ENCODE peak calls at places on chromosomes 4 and X, in eight cellular contexts. One of them, this sample, is unnamed.

GRCh38 chrX:434946-435345 is 48.2 kb upstream of the PPP2R3B start:
- DNase-seq in stimulated activated naive CD8-positive, alpha-beta T cell treated with anti-CD3 and anti-CD28 coated beads, Interleukin-15, Interleukin-2, amounts not matched to agents 100 U/mL and 50 U/mL, for 24 hours: no peak
- DNase-seq in stimulated activated CD4-positive, alpha-beta T cell treated with anti-CD3 and anti-CD28 coated beads, Interleukin-12 subunit alpha, Interleukin-12 subunit beta, amount 100 ng/mL, for 24 hours: no peak
- DNase-seq in HL-60: no peak
- DNase-seq in activated T-cell treated with anti-CD3 and anti-CD28 coated beads, Interleukin-2, amount 50 U/mL, for 24 hours: no peak
- DNase-seq in A549: no peak
- DNase-seq in dermis blood vessel endothelial cell: no peak
- DNase-seq in D341Med: no peak
- DNase-seq in this sample: no peak

GRCh38 chrX:55451125-55451524 is 802 bp upstream of the MAGEH1 start:
- DNase-seq in stimulated activated naive CD8-positive, alpha-beta T cell treated with anti-CD3 and anti-CD28 coated beads, Interleukin-15, Interleukin-2, amounts not matched to agents 100 U/mL and 50 U/mL, for 24 hours: no peak
- DNase-seq in stimulated activated CD4-positive, alpha-beta T cell treated with anti-CD3 and anti-CD28 coated beads, Interleukin-12 subunit alpha, Interleukin-12 subunit beta, amount 100 ng/mL, for 24 hours: no peak
- DNase-seq in HL-60: no peak
- DNase-seq in activated T-cell treated with anti-CD3 and anti-CD28 coated beads, Interleukin-2, amount 50 U/mL, for 24 hours: no peak
- DNase-seq in A549: no peak
- DNase-seq in dermis blood vessel endothelial cell: no peak
- DNase-seq in D341Med: no peak
- DNase-seq in this sample: no peak

GRCh38 chr4:172547724-172548123 is 620.9 kb upstream of the GALNT7 start:
- DNase-seq in stimulated activated naive CD8-positive, alpha-beta T cell treated with anti-CD3 and anti-CD28 coated beads, Interleukin-15, Interleukin-2, amounts not matched to agents 100 U/mL and 50 U/mL, for 24 hours: no peak
- DNase-seq in stimulated activated CD4-positive, alpha-beta T cell treated with anti-CD3 and anti-CD28 coated beads, Interleukin-12 subunit alpha, Interleukin-12 subunit beta, amount 100 ng/mL, for 24 hours: no peak
- DNase-seq in HL-60: no peak
- DNase-seq in activated T-cell treated with anti-CD3 and anti-CD28 coated beads, Interleukin-2, amount 50 U/mL, for 24 hours: no peak
- DNase-seq in A549: peak
- DNase-seq in dermis blood vessel endothelial cell: no peak
- DNase-seq in D341Med: no peak
- DNase-seq in this sample: no peak

GRCh38 chr4:185564355-185564754 is 29.0 kb upstream of the PDLIM3 start:
- DNase-seq in stimulated activated naive CD8-positive, alpha-beta T cell treated with anti-CD3 and anti-CD28 coated beads, Interleukin-15, Interleukin-2, amounts not matched to agents 100 U/mL and 50 U/mL, for 24 hours: no peak
- DNase-seq in stimulated activated CD4-positive, alpha-beta T cell treated with anti-CD3 and anti-CD28 coated beads, Interleukin-12 subunit alpha, Interleukin-12 subunit beta, amount 100 ng/mL, for 24 hours: no peak
- DNase-seq in HL-60: no peak
- DNase-seq in activated T-cell treated with anti-CD3 and anti-CD28 coated beads, Interleukin-2, amount 50 U/mL, for 24 hours: no peak
- DNase-seq in A549: no peak
- DNase-seq in dermis blood vessel endothelial cell: no peak
- DNase-seq in D341Med: no peak
- DNase-seq in this sample: no peak

GRCh38 chr4:146550161-146550560 is 28.4 kb upstream of the SLC10A7 start:
- DNase-seq in stimulated activated naive CD8-positive, alpha-beta T cell treated with anti-CD3 and anti-CD28 coated beads, Interleukin-15, Interleukin-2, amounts not matched to agents 100 U/mL and 50 U/mL, for 24 hours: no peak
- DNase-seq in stimulated activated CD4-positive, alpha-beta T cell treated with anti-CD3 and anti-CD28 coated beads, Interleukin-12 subunit alpha, Interleukin-12 subunit beta, amount 100 ng/mL, for 24 hours: no peak
- DNase-seq in HL-60: peak
- DNase-seq in activated T-cell treated with anti-CD3 and anti-CD28 coated beads, Interleukin-2, amount 50 U/mL, for 24 hours: no peak
- DNase-seq in A549: no peak
- DNase-seq in dermis blood vessel endothelial cell: no peak
- DNase-seq in D341Med: no peak
- DNase-seq in this sample: no peak

GRCh38 chrX:47623540-47624027 is 3.9 kb upstream of the SYN1 start:
- DNase-seq in stimulated activated naive CD8-positive, alpha-beta T cell treated with anti-CD3 and anti-CD28 coated beads, Interleukin-15, Interleukin-2, amounts not matched to agents 100 U/mL and 50 U/mL, for 24 hours: peak
- DNase-seq in stimulated activated CD4-positive, alpha-beta T cell treated with anti-CD3 and anti-CD28 coated beads, Interleukin-12 subunit alpha, Interleukin-12 subunit beta, amount 100 ng/mL, for 24 hours: peak
- DNase-seq in HL-60: peak
- DNase-seq in activated T-cell treated with anti-CD3 and anti-CD28 coated beads, Interleukin-2, amount 50 U/mL, for 24 hours: peak
- DNase-seq in A549: peak
- DNase-seq in dermis blood vessel endothelial cell: peak
- DNase-seq in D341Med: peak
- DNase-seq in this sample: no peak

GRCh38 chr4:112140536-112140935 is 4.7 kb upstream of the FAM241A start:
- DNase-seq in stimulated activated naive CD8-positive, alpha-beta T cell treated with anti-CD3 and anti-CD28 coated beads, Interleukin-15, Interleukin-2, amounts not matched to agents 100 U/mL and 50 U/mL, for 24 hours: no peak
- DNase-seq in stimulated activated CD4-positive, alpha-beta T cell treated with anti-CD3 and anti-CD28 coated beads, Interleukin-12 subunit alpha, Interleukin-12 subunit beta, amount 100 ng/mL, for 24 hours: no peak
- DNase-seq in HL-60: no peak
- DNase-seq in activated T-cell treated with anti-CD3 and anti-CD28 coated beads, Interleukin-2, amount 50 U/mL, for 24 hours: no peak
- DNase-seq in A549: no peak
- DNase-seq in dermis blood vessel endothelial cell: no peak
- DNase-seq in D341Med: no peak
- DNase-seq in this sample: no peak

GRCh38 chr4:79827283-79827682 is 245.7 kb downstream of the ANTXR2 start:
- DNase-seq in stimulated activated naive CD8-positive, alpha-beta T cell treated with anti-CD3 and anti-CD28 coated beads, Interleukin-15, Interleukin-2, amounts not matched to agents 100 U/mL and 50 U/mL, for 24 hours: no peak
- DNase-seq in stimulated activated CD4-positive, alpha-beta T cell treated with anti-CD3 and anti-CD28 coated beads, Interleukin-12 subunit alpha, Interleukin-12 subunit beta, amount 100 ng/mL, for 24 hours: no peak
- DNase-seq in HL-60: no peak
- DNase-seq in activated T-cell treated with anti-CD3 and anti-CD28 coated beads, Interleukin-2, amount 50 U/mL, for 24 hours: no peak
- DNase-seq in A549: no peak
- DNase-seq in dermis blood vessel endothelial cell: no peak
- DNase-seq in D341Med: no peak
- DNase-seq in this sample: no peak

GRCh38 chr4:139606600-139607301 is 50.7 kb upstream of the SETD7 start:
- DNase-seq in stimulated activated naive CD8-positive, alpha-beta T cell treated with anti-CD3 and anti-CD28 coated beads, Interleukin-15, Interleukin-2, amounts not matched to agents 100 U/mL and 50 U/mL, for 24 hours: peak
- DNase-seq in stimulated activated CD4-positive, alpha-beta T cell treated with anti-CD3 and anti-CD28 coated beads, Interleukin-12 subunit alpha, Interleukin-12 subunit beta, amount 100 ng/mL, for 24 hours: no peak
- DNase-seq in HL-60: peak
- DNase-seq in activated T-cell treated with anti-CD3 and anti-CD28 coated beads, Interleukin-2, amount 50 U/mL, for 24 hours: peak
- DNase-seq in A549: peak
- DNase-seq in dermis blood vessel endothelial cell: peak
- DNase-seq in D341Med: peak
- DNase-seq in this sample: no peak

GRCh38 chr4:123398803-123399637 is 2.4 kb downstream of the SPRY1 start:
- DNase-seq in stimulated activated naive CD8-positive, alpha-beta T cell treated with anti-CD3 and anti-CD28 coated beads, Interleukin-15, Interleukin-2, amounts not matched to agents 100 U/mL and 50 U/mL, for 24 hours: peak
- DNase-seq in stimulated activated CD4-positive, alpha-beta T cell treated with anti-CD3 and anti-CD28 coated beads, Interleukin-12 subunit alpha, Interleukin-12 subunit beta, amount 100 ng/mL, for 24 hours: peak
- DNase-seq in HL-60: peak
- DNase-seq in activated T-cell treated with anti-CD3 and anti-CD28 coated beads, Interleukin-2, amount 50 U/mL, for 24 hours: peak
- DNase-seq in A549: peak
- DNase-seq in dermis blood vessel endothelial cell: peak
- DNase-seq in D341Med: peak
- DNase-seq in this sample: peak

GRCh38 chr4:139783761-139784484 is 118.3 kb downstream of the MGST2 start:
- DNase-seq in stimulated activated naive CD8-positive, alpha-beta T cell treated with anti-CD3 and anti-CD28 coated beads, Interleukin-15, Interleukin-2, amounts not matched to agents 100 U/mL and 50 U/mL, for 24 hours: no peak
- DNase-seq in stimulated activated CD4-positive, alpha-beta T cell treated with anti-CD3 and anti-CD28 coated beads, Interleukin-12 subunit alpha, Interleukin-12 subunit beta, amount 100 ng/mL, for 24 hours: no peak
- DNase-seq in HL-60: no peak
- DNase-seq in activated T-cell treated with anti-CD3 and anti-CD28 coated beads, Interleukin-2, amount 50 U/mL, for 24 hours: no peak
- DNase-seq in A549: no peak
- DNase-seq in dermis blood vessel endothelial cell: no peak
- DNase-seq in D341Med: no peak
- DNase-seq in this sample: no peak

GRCh38 chrX:2767631-2768455 is 16.0 kb downstream of the XG start:
- DNase-seq in stimulated activated naive CD8-positive, alpha-beta T cell treated with anti-CD3 and anti-CD28 coated beads, Interleukin-15, Interleukin-2, amounts not matched to agents 100 U/mL and 50 U/mL, for 24 hours: no peak
- DNase-seq in stimulated activated CD4-positive, alpha-beta T cell treated with anti-CD3 and anti-CD28 coated beads, Interleukin-12 subunit alpha, Interleukin-12 subunit beta, amount 100 ng/mL, for 24 hours: no peak
- DNase-seq in HL-60: no peak
- DNase-seq in activated T-cell treated with anti-CD3 and anti-CD28 coated beads, Interleukin-2, amount 50 U/mL, for 24 hours: no peak
- DNase-seq in A549: peak
- DNase-seq in dermis blood vessel endothelial cell: no peak
- DNase-seq in D341Med: peak
- DNase-seq in this sample: no peak

GRCh38 chrX:77723684-77724083 is 62.3 kb downstream of the ATRX start:
- DNase-seq in stimulated activated naive CD8-positive, alpha-beta T cell treated with anti-CD3 and anti-CD28 coated beads, Interleukin-15, Interleukin-2, amounts not matched to agents 100 U/mL and 50 U/mL, for 24 hours: no peak
- DNase-seq in stimulated activated CD4-positive, alpha-beta T cell treated with anti-CD3 and anti-CD28 coated beads, Interleukin-12 subunit alpha, Interleukin-12 subunit beta, amount 100 ng/mL, for 24 hours: no peak
- DNase-seq in HL-60: no peak
- DNase-seq in activated T-cell treated with anti-CD3 and anti-CD28 coated beads, Interleukin-2, amount 50 U/mL, for 24 hours: no peak
- DNase-seq in A549: no peak
- DNase-seq in dermis blood vessel endothelial cell: no peak
- DNase-seq in D341Med: no peak
- DNase-seq in this sample: no peak

GRCh38 chrX:50747471-50747900 is 66.5 kb downstream of the SHROOM4 start:
- DNase-seq in stimulated activated naive CD8-positive, alpha-beta T cell treated with anti-CD3 and anti-CD28 coated beads, Interleukin-15, Interleukin-2, amounts not matched to agents 100 U/mL and 50 U/mL, for 24 hours: peak
- DNase-seq in stimulated activated CD4-positive, alpha-beta T cell treated with anti-CD3 and anti-CD28 coated beads, Interleukin-12 subunit alpha, Interleukin-12 subunit beta, amount 100 ng/mL, for 24 hours: no peak
- DNase-seq in HL-60: peak
- DNase-seq in activated T-cell treated with anti-CD3 and anti-CD28 coated beads, Interleukin-2, amount 50 U/mL, for 24 hours: no peak
- DNase-seq in A549: peak
- DNase-seq in dermis blood vessel endothelial cell: peak
- DNase-seq in D341Med: no peak
- DNase-seq in this sample: no peak

GRCh38 chrX:373641-374471 is 12.9 kb downstream of the PPP2R3B start:
- DNase-seq in stimulated activated naive CD8-positive, alpha-beta T cell treated with anti-CD3 and anti-CD28 coated beads, Interleukin-15, Interleukin-2, amounts not matched to agents 100 U/mL and 50 U/mL, for 24 hours: peak
- DNase-seq in stimulated activated CD4-positive, alpha-beta T cell treated with anti-CD3 and anti-CD28 coated beads, Interleukin-12 subunit alpha, Interleukin-12 subunit beta, amount 100 ng/mL, for 24 hours: peak
- DNase-seq in HL-60: no peak
- DNase-seq in activated T-cell treated with anti-CD3 and anti-CD28 coated beads, Interleukin-2, amount 50 U/mL, for 24 hours: peak
- DNase-seq in A549: peak
- DNase-seq in dermis blood vessel endothelial cell: peak
- DNase-seq in D341Med: peak
- DNase-seq in this sample: peak

GRCh38 chrX:153413731-153414130 is 2.5 kb downstream of the ZFP92 start:
- DNase-seq in stimulated activated naive CD8-positive, alpha-beta T cell treated with anti-CD3 and anti-CD28 coated beads, Interleukin-15, Interleukin-2, amounts not matched to agents 100 U/mL and 50 U/mL, for 24 hours: no peak
- DNase-seq in stimulated activated CD4-positive, alpha-beta T cell treated with anti-CD3 and anti-CD28 coated beads, Interleukin-12 subunit alpha, Interleukin-12 subunit beta, amount 100 ng/mL, for 24 hours: no peak
- DNase-seq in HL-60: no peak
- DNase-seq in activated T-cell treated with anti-CD3 and anti-CD28 coated beads, Interleukin-2, amount 50 U/mL, for 24 hours: no peak
- DNase-seq in A549: no peak
- DNase-seq in dermis blood vessel endothelial cell: no peak
- DNase-seq in D341Med: no peak
- DNase-seq in this sample: no peak

GRCh38 chr4:39932776-39933402 is 44.8 kb downstream of the PDS5A start:
- DNase-seq in stimulated activated naive CD8-positive, alpha-beta T cell treated with anti-CD3 and anti-CD28 coated beads, Interleukin-15, Interleukin-2, amounts not matched to agents 100 U/mL and 50 U/mL, for 24 hours: no peak
- DNase-seq in stimulated activated CD4-positive, alpha-beta T cell treated with anti-CD3 and anti-CD28 coated beads, Interleukin-12 subunit alpha, Interleukin-12 subunit beta, amount 100 ng/mL, for 24 hours: no peak
- DNase-seq in HL-60: no peak
- DNase-seq in activated T-cell treated with anti-CD3 and anti-CD28 coated beads, Interleukin-2, amount 50 U/mL, for 24 hours: no peak
- DNase-seq in A549: no peak
- DNase-seq in dermis blood vessel endothelial cell: no peak
- DNase-seq in D341Med: no peak
- DNase-seq in this sample: no peak

GRCh38 chr4:60865238-60865637 is 334.9 kb upstream of the ADGRL3 start:
- DNase-seq in stimulated activated naive CD8-positive, alpha-beta T cell treated with anti-CD3 and anti-CD28 coated beads, Interleukin-15, Interleukin-2, amounts not matched to agents 100 U/mL and 50 U/mL, for 24 hours: no peak
- DNase-seq in stimulated activated CD4-positive, alpha-beta T cell treated with anti-CD3 and anti-CD28 coated beads, Interleukin-12 subunit alpha, Interleukin-12 subunit beta, amount 100 ng/mL, for 24 hours: no peak
- DNase-seq in HL-60: no peak
- DNase-seq in activated T-cell treated with anti-CD3 and anti-CD28 coated beads, Interleukin-2, amount 50 U/mL, for 24 hours: no peak
- DNase-seq in A549: no peak
- DNase-seq in dermis blood vessel endothelial cell: no peak
- DNase-seq in D341Med: peak
- DNase-seq in this sample: no peak

GRCh38 chrX:75303795-75304194 is 29.9 kb downstream of the UPRT start:
- DNase-seq in stimulated activated naive CD8-positive, alpha-beta T cell treated with anti-CD3 and anti-CD28 coated beads, Interleukin-15, Interleukin-2, amounts not matched to agents 100 U/mL and 50 U/mL, for 24 hours: no peak
- DNase-seq in stimulated activated CD4-positive, alpha-beta T cell treated with anti-CD3 and anti-CD28 coated beads, Interleukin-12 subunit alpha, Interleukin-12 subunit beta, amount 100 ng/mL, for 24 hours: no peak
- DNase-seq in HL-60: no peak
- DNase-seq in activated T-cell treated with anti-CD3 and anti-CD28 coated beads, Interleukin-2, amount 50 U/mL, for 24 hours: no peak
- DNase-seq in A549: no peak
- DNase-seq in dermis blood vessel endothelial cell: peak
- DNase-seq in D341Med: no peak
- DNase-seq in this sample: no peak

GRCh38 chr4:94357624-94358023 is 15.0 kb upstream of the HPGDS start:
- DNase-seq in stimulated activated naive CD8-positive, alpha-beta T cell treated with anti-CD3 and anti-CD28 coated beads, Interleukin-15, Interleukin-2, amounts not matched to agents 100 U/mL and 50 U/mL, for 24 hours: no peak
- DNase-seq in stimulated activated CD4-positive, alpha-beta T cell treated with anti-CD3 and anti-CD28 coated beads, Interleukin-12 subunit alpha, Interleukin-12 subunit beta, amount 100 ng/mL, for 24 hours: no peak
- DNase-seq in HL-60: no peak
- DNase-seq in activated T-cell treated with anti-CD3 and anti-CD28 coated beads, Interleukin-2, amount 50 U/mL, for 24 hours: no peak
- DNase-seq in A549: no peak
- DNase-seq in dermis blood vessel endothelial cell: no peak
- DNase-seq in D341Med: no peak
- DNase-seq in this sample: no peak

GRCh38 chr4:61320154-61320553 is 120.0 kb downstream of the ADGRL3 start:
- DNase-seq in stimulated activated naive CD8-positive, alpha-beta T cell treated with anti-CD3 and anti-CD28 coated beads, Interleukin-15, Interleukin-2, amounts not matched to agents 100 U/mL and 50 U/mL, for 24 hours: no peak
- DNase-seq in stimulated activated CD4-positive, alpha-beta T cell treated with anti-CD3 and anti-CD28 coated beads, Interleukin-12 subunit alpha, Interleukin-12 subunit beta, amount 100 ng/mL, for 24 hours: no peak
- DNase-seq in HL-60: no peak
- DNase-seq in activated T-cell treated with anti-CD3 and anti-CD28 coated beads, Interleukin-2, amount 50 U/mL, for 24 hours: no peak
- DNase-seq in A549: no peak
- DNase-seq in dermis blood vessel endothelial cell: no peak
- DNase-seq in D341Med: no peak
- DNase-seq in this sample: no peak

GRCh38 chr4:87299898-87300297 is 22.8 kb downstream of the HSD17B13 start:
- DNase-seq in stimulated activated naive CD8-positive, alpha-beta T cell treated with anti-CD3 and anti-CD28 coated beads, Interleukin-15, Interleukin-2, amounts not matched to agents 100 U/mL and 50 U/mL, for 24 hours: no peak
- DNase-seq in stimulated activated CD4-positive, alpha-beta T cell treated with anti-CD3 and anti-CD28 coated beads, Interleukin-12 subunit alpha, Interleukin-12 subunit beta, amount 100 ng/mL, for 24 hours: no peak
- DNase-seq in HL-60: no peak
- DNase-seq in activated T-cell treated with anti-CD3 and anti-CD28 coated beads, Interleukin-2, amount 50 U/mL, for 24 hours: no peak
- DNase-seq in A549: no peak
- DNase-seq in dermis blood vessel endothelial cell: no peak
- DNase-seq in D341Med: no peak
- DNase-seq in this sample: no peak

GRCh38 chr4:141501931-141502330 is 134.5 kb upstream of the IL15 start:
- DNase-seq in stimulated activated naive CD8-positive, alpha-beta T cell treated with anti-CD3 and anti-CD28 coated beads, Interleukin-15, Interleukin-2, amounts not matched to agents 100 U/mL and 50 U/mL, for 24 hours: no peak
- DNase-seq in stimulated activated CD4-positive, alpha-beta T cell treated with anti-CD3 and anti-CD28 coated beads, Interleukin-12 subunit alpha, Interleukin-12 subunit beta, amount 100 ng/mL, for 24 hours: no peak
- DNase-seq in HL-60: no peak
- DNase-seq in activated T-cell treated with anti-CD3 and anti-CD28 coated beads, Interleukin-2, amount 50 U/mL, for 24 hours: no peak
- DNase-seq in A549: no peak
- DNase-seq in dermis blood vessel endothelial cell: no peak
- DNase-seq in D341Med: no peak
- DNase-seq in this sample: no peak

GRCh38 chr4:90030953-90031352 is 96.2 kb upstream of the CCSER1 start:
- DNase-seq in stimulated activated naive CD8-positive, alpha-beta T cell treated with anti-CD3 and anti-CD28 coated beads, Interleukin-15, Interleukin-2, amounts not matched to agents 100 U/mL and 50 U/mL, for 24 hours: no peak
- DNase-seq in stimulated activated CD4-positive, alpha-beta T cell treated with anti-CD3 and anti-CD28 coated beads, Interleukin-12 subunit alpha, Interleukin-12 subunit beta, amount 100 ng/mL, for 24 hours: no peak
- DNase-seq in HL-60: no peak
- DNase-seq in activated T-cell treated with anti-CD3 and anti-CD28 coated beads, Interleukin-2, amount 50 U/mL, for 24 hours: no peak
- DNase-seq in A549: peak
- DNase-seq in dermis blood vessel endothelial cell: peak
- DNase-seq in D341Med: peak
- DNase-seq in this sample: no peak

GRCh38 chr4:6613676-6614651 is 26.5 kb upstream of the MRFAP1 start:
- DNase-seq in stimulated activated naive CD8-positive, alpha-beta T cell treated with anti-CD3 and anti-CD28 coated beads, Interleukin-15, Interleukin-2, amounts not matched to agents 100 U/mL and 50 U/mL, for 24 hours: no peak
- DNase-seq in stimulated activated CD4-positive, alpha-beta T cell treated with anti-CD3 and anti-CD28 coated beads, Interleukin-12 subunit alpha, Interleukin-12 subunit beta, amount 100 ng/mL, for 24 hours: no peak
- DNase-seq in HL-60: no peak
- DNase-seq in activated T-cell treated with anti-CD3 and anti-CD28 coated beads, Interleukin-2, amount 50 U/mL, for 24 hours: no peak
- DNase-seq in A549: no peak
- DNase-seq in dermis blood vessel endothelial cell: no peak
- DNase-seq in D341Med: no peak
- DNase-seq in this sample: no peak

GRCh38 chr4:144705861-144706590 is 60.1 kb downstream of the HHIP start:
- DNase-seq in stimulated activated naive CD8-positive, alpha-beta T cell treated with anti-CD3 and anti-CD28 coated beads, Interleukin-15, Interleukin-2, amounts not matched to agents 100 U/mL and 50 U/mL, for 24 hours: no peak
- DNase-seq in stimulated activated CD4-positive, alpha-beta T cell treated with anti-CD3 and anti-CD28 coated beads, Interleukin-12 subunit alpha, Interleukin-12 subunit beta, amount 100 ng/mL, for 24 hours: no peak
- DNase-seq in HL-60: no peak
- DNase-seq in activated T-cell treated with anti-CD3 and anti-CD28 coated beads, Interleukin-2, amount 50 U/mL, for 24 hours: no peak
- DNase-seq in A549: no peak
- DNase-seq in dermis blood vessel endothelial cell: no peak
- DNase-seq in D341Med: no peak
- DNase-seq in this sample: no peak

GRCh38 chr4:113502883-113503282 is 258.7 kb downstream of the CAMK2D start:
- DNase-seq in stimulated activated naive CD8-positive, alpha-beta T cell treated with anti-CD3 and anti-CD28 coated beads, Interleukin-15, Interleukin-2, amounts not matched to agents 100 U/mL and 50 U/mL, for 24 hours: no peak
- DNase-seq in stimulated activated CD4-positive, alpha-beta T cell treated with anti-CD3 and anti-CD28 coated beads, Interleukin-12 subunit alpha, Interleukin-12 subunit beta, amount 100 ng/mL, for 24 hours: no peak
- DNase-seq in HL-60: no peak
- DNase-seq in activated T-cell treated with anti-CD3 and anti-CD28 coated beads, Interleukin-2, amount 50 U/mL, for 24 hours: no peak
- DNase-seq in A549: no peak
- DNase-seq in dermis blood vessel endothelial cell: no peak
- DNase-seq in D341Med: no peak
- DNase-seq in this sample: no peak

GRCh38 chr4:79682161-79682560 is 274.1 kb upstream of the GK2 start:
- DNase-seq in stimulated activated naive CD8-positive, alpha-beta T cell treated with anti-CD3 and anti-CD28 coated beads, Interleukin-15, Interleukin-2, amounts not matched to agents 100 U/mL and 50 U/mL, for 24 hours: no peak
- DNase-seq in stimulated activated CD4-positive, alpha-beta T cell treated with anti-CD3 and anti-CD28 coated beads, Interleukin-12 subunit alpha, Interleukin-12 subunit beta, amount 100 ng/mL, for 24 hours: no peak
- DNase-seq in HL-60: no peak
- DNase-seq in activated T-cell treated with anti-CD3 and anti-CD28 coated beads, Interleukin-2, amount 50 U/mL, for 24 hours: no peak
- DNase-seq in A549: no peak
- DNase-seq in dermis blood vessel endothelial cell: no peak
- DNase-seq in D341Med: no peak
- DNase-seq in this sample: no peak

GRCh38 chr4:75637176-75637575 is 6.8 kb upstream of the CDKL2 start:
- DNase-seq in stimulated activated naive CD8-positive, alpha-beta T cell treated with anti-CD3 and anti-CD28 coated beads, Interleukin-15, Interleukin-2, amounts not matched to agents 100 U/mL and 50 U/mL, for 24 hours: no peak
- DNase-seq in stimulated activated CD4-positive, alpha-beta T cell treated with anti-CD3 and anti-CD28 coated beads, Interleukin-12 subunit alpha, Interleukin-12 subunit beta, amount 100 ng/mL, for 24 hours: no peak
- DNase-seq in HL-60: no peak
- DNase-seq in activated T-cell treated with anti-CD3 and anti-CD28 coated beads, Interleukin-2, amount 50 U/mL, for 24 hours: no peak
- DNase-seq in A549: no peak
- DNase-seq in dermis blood vessel endothelial cell: no peak
- DNase-seq in D341Med: no peak
- DNase-seq in this sample: no peak

GRCh38 chr4:11704136-11704535 is 275.4 kb upstream of the HS3ST1 start:
- DNase-seq in stimulated activated naive CD8-positive, alpha-beta T cell treated with anti-CD3 and anti-CD28 coated beads, Interleukin-15, Interleukin-2, amounts not matched to agents 100 U/mL and 50 U/mL, for 24 hours: no peak
- DNase-seq in stimulated activated CD4-positive, alpha-beta T cell treated with anti-CD3 and anti-CD28 coated beads, Interleukin-12 subunit alpha, Interleukin-12 subunit beta, amount 100 ng/mL, for 24 hours: no peak
- DNase-seq in HL-60: no peak
- DNase-seq in activated T-cell treated with anti-CD3 and anti-CD28 coated beads, Interleukin-2, amount 50 U/mL, for 24 hours: no peak
- DNase-seq in A549: no peak
- DNase-seq in dermis blood vessel endothelial cell: no peak
- DNase-seq in D341Med: no peak
- DNase-seq in this sample: no peak

GRCh38 chr4:10186228-10187214 is 69.9 kb upstream of the WDR1 start:
- DNase-seq in stimulated activated naive CD8-positive, alpha-beta T cell treated with anti-CD3 and anti-CD28 coated beads, Interleukin-15, Interleukin-2, amounts not matched to agents 100 U/mL and 50 U/mL, for 24 hours: no peak
- DNase-seq in stimulated activated CD4-positive, alpha-beta T cell treated with anti-CD3 and anti-CD28 coated beads, Interleukin-12 subunit alpha, Interleukin-12 subunit beta, amount 100 ng/mL, for 24 hours: no peak
- DNase-seq in HL-60: no peak
- DNase-seq in activated T-cell treated with anti-CD3 and anti-CD28 coated beads, Interleukin-2, amount 50 U/mL, for 24 hours: no peak
- DNase-seq in A549: no peak
- DNase-seq in dermis blood vessel endothelial cell: peak
- DNase-seq in D341Med: no peak
- DNase-seq in this sample: no peak

GRCh38 chr4:177371452-177371851 is 61.8 kb downstream of the NEIL3 start:
- DNase-seq in stimulated activated naive CD8-positive, alpha-beta T cell treated with anti-CD3 and anti-CD28 coated beads, Interleukin-15, Interleukin-2, amounts not matched to agents 100 U/mL and 50 U/mL, for 24 hours: no peak
- DNase-seq in stimulated activated CD4-positive, alpha-beta T cell treated with anti-CD3 and anti-CD28 coated beads, Interleukin-12 subunit alpha, Interleukin-12 subunit beta, amount 100 ng/mL, for 24 hours: no peak
- DNase-seq in HL-60: no peak
- DNase-seq in activated T-cell treated with anti-CD3 and anti-CD28 coated beads, Interleukin-2, amount 50 U/mL, for 24 hours: no peak
- DNase-seq in A549: no peak
- DNase-seq in dermis blood vessel endothelial cell: no peak
- DNase-seq in D341Med: no peak
- DNase-seq in this sample: no peak

This sample was measured in activated CD8-positive, alpha-beta memory T cell treated with anti-CD3 and anti-CD28 coated beads, Interleukin-2, amount 50 U/mL, for 48 hours.